ENCODE peak calls at places on chromosomes 13 and 19, in seven cellular contexts. One of them, this sample, is unnamed.

GRCh38 chr19:39405930-39406655 is 554 bp upstream of the ZFP36 start:
- DNase-seq in HepG2: no peak
- DNase-seq in HCT116: no peak
- DNase-seq in SK-N-SH: no peak
- DNase-seq in H1: no peak
- DNase-seq in K562: no peak
- DNase-seq in GM12878: no peak
- DNase-seq in this sample: no peak

GRCh38 chr19:48696353-48697010 is 711 bp downstream of the FUT2 start:
- DNase-seq in HepG2: no peak
- DNase-seq in HCT116: no peak
- DNase-seq in SK-N-SH: no peak
- DNase-seq in H1: no peak
- DNase-seq in K562: no peak
- DNase-seq in GM12878: no peak
- DNase-seq in this sample: no peak

GRCh38 chr19:19997656-19998268 is 41.5 kb downstream of the ZNF682 start:
- DNase-seq in HepG2: no peak
- DNase-seq in HCT116: no peak
- DNase-seq in SK-N-SH: peak
- DNase-seq in H1: peak
- DNase-seq in K562: no peak
- DNase-seq in GM12878: no peak
- DNase-seq in this sample: no peak

GRCh38 chr19:6034512-6034911 is 56.6 kb upstream of the RANBP3 start:
- DNase-seq in HepG2: no peak
- DNase-seq in HCT116: no peak
- DNase-seq in SK-N-SH: no peak
- DNase-seq in H1: no peak
- DNase-seq in K562: no peak
- DNase-seq in GM12878: no peak
- DNase-seq in this sample: no peak

GRCh38 chr19:45667620-45668341 is at the start of gene GIPR:
- DNase-seq in HepG2: peak
- DNase-seq in HCT116: peak
- DNase-seq in SK-N-SH: peak
- DNase-seq in H1: no peak
- DNase-seq in K562: peak
- DNase-seq in GM12878: no peak
- DNase-seq in this sample: peak

GRCh38 chr13:41241626-41242025 is 21.8 kb downstream of the MTRF1 start:
- DNase-seq in HepG2: no peak
- DNase-seq in HCT116: no peak
- DNase-seq in SK-N-SH: peak
- DNase-seq in H1: no peak
- DNase-seq in K562: no peak
- DNase-seq in GM12878: no peak
- DNase-seq in this sample: no peak

GRCh38 chr19:2261438-2262172 is 5.4 kb upstream of the JSRP1 start:
- DNase-seq in HepG2: no peak
- DNase-seq in HCT116: peak
- DNase-seq in SK-N-SH: peak
- DNase-seq in H1: no peak
- DNase-seq in K562: peak
- DNase-seq in GM12878: no peak
- DNase-seq in this sample: no peak

GRCh38 chr13:20069956-20070355 is 90.9 kb downstream of the GJA3 start:
- DNase-seq in HepG2: no peak
- DNase-seq in HCT116: no peak
- DNase-seq in SK-N-SH: no peak
- DNase-seq in H1: no peak
- DNase-seq in K562: no peak
- DNase-seq in GM12878: no peak
- DNase-seq in this sample: no peak

GRCh38 chr13:35771898-35772297 is 295.4 kb upstream of the MAB21L1 start:
- DNase-seq in HepG2: no peak
- DNase-seq in HCT116: no peak
- DNase-seq in SK-N-SH: no peak
- DNase-seq in H1: peak
- DNase-seq in K562: no peak
- DNase-seq in GM12878: no peak
- DNase-seq in this sample: no peak

GRCh38 chr19:42323852-42324654 is 1.4 kb upstream of the MEGF8 start:
- DNase-seq in HepG2: no peak
- DNase-seq in HCT116: no peak
- DNase-seq in SK-N-SH: peak
- DNase-seq in H1: no peak
- DNase-seq in K562: no peak
- DNase-seq in GM12878: no peak
- DNase-seq in this sample: no peak

GRCh38 chr19:6066661-6067646 is 43.3 kb downstream of the RFX2 start:
- DNase-seq in HepG2: peak
- DNase-seq in HCT116: no peak
- DNase-seq in SK-N-SH: peak
- DNase-seq in H1: no peak
- DNase-seq in K562: peak
- DNase-seq in GM12878: no peak
- DNase-seq in this sample: peak

GRCh38 chr13:25733061-25733491 is 318.7 kb downstream of the SHISA2 start:
- DNase-seq in HepG2: no peak
- DNase-seq in HCT116: no peak
- DNase-seq in SK-N-SH: no peak
- DNase-seq in H1: no peak
- DNase-seq in K562: no peak
- DNase-seq in GM12878: no peak
- DNase-seq in this sample: no peak

DNA sequence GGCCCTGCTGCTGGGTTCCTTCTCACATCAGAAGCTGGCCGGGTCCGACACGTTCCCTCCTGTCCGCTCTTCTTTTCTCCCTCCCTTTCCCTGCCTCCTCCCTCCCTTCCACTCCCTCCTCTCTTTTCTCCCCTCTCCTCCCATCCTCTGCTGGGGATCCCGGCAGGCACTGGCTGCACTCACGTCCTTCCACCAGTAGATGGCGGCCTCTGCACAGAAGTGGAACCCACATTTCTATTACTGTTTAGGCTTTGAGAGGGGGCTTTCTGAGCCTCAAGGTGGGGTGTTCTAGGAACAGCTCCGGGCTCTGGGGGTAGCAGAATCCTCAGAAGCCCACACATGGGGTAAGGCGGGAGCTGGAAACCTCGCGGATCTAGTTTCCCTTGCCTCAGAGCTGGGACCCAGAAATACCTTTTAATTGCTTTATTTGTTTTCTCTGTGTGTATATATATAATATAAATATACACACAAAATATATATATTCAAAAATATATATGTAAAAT is 294.2 kb downstream of the ZNF536 start:
- DNase-seq in HepG2: peak
- DNase-seq in HCT116: no peak
- DNase-seq in SK-N-SH: peak
- DNase-seq in H1: no peak
- DNase-seq in K562: peak
- DNase-seq in GM12878: no peak
- DNase-seq in this sample: no peak
- TF ChIP-seq JUND in HepG2: no peak
- TF ChIP-seq JUND in HCT116: no peak
- TF ChIP-seq JUND in SK-N-SH: no peak
- TF ChIP-seq JUND in H1: no peak
- TF ChIP-seq JUND in K562: no peak
- TF ChIP-seq JUND in GM12878: no peak
- TF ChIP-seq JUND in this sample: no peak

GRCh38 chr19:43619262-43620060 is at the start of gene ZNF428:
- DNase-seq in HepG2: peak
- DNase-seq in HCT116: peak
- DNase-seq in SK-N-SH: peak
- DNase-seq in H1: peak
- DNase-seq in K562: peak
- DNase-seq in GM12878: peak
- DNase-seq in this sample: peak

GRCh38 chr19:43620061-43621001 is 902 bp upstream of the ZNF428 start:
- DNase-seq in HepG2: no peak
- DNase-seq in HCT116: no peak
- DNase-seq in SK-N-SH: no peak
- DNase-seq in H1: no peak
- DNase-seq in K562: peak
- DNase-seq in GM12878: no peak
- DNase-seq in this sample: no peak

GRCh38 chr19:43616306-43616705 is 3.1 kb downstream of the ZNF428 start:
- DNase-seq in HepG2: no peak
- DNase-seq in HCT116: no peak
- DNase-seq in SK-N-SH: no peak
- DNase-seq in H1: no peak
- DNase-seq in K562: peak
- DNase-seq in GM12878: no peak
- DNase-seq in this sample: no peak

GRCh38 chr19:43616954-43617353 is 2.5 kb downstream of the ZNF428 start:
- DNase-seq in HepG2: no peak
- DNase-seq in HCT116: no peak
- DNase-seq in SK-N-SH: no peak
- DNase-seq in H1: no peak
- DNase-seq in K562: no peak
- DNase-seq in GM12878: no peak
- DNase-seq in this sample: no peak

DNA sequence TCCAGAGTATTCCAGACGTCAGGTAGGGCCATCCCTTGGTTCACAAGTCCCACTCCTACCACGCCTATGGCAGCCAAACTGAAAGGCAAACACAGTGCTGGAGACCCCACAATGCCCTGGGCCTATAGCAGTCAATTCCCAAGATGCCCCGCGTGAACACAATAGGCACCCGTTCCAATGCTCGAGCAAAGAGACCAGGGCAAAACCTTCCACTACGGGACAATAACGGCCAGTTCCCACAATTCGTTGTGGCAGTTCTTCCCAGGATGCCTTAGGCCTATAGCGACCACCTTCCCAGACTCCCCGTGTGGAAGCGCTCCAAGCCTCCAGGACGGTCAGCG is 538 bp downstream of the ZNF428 start:
- DNase-seq in HepG2: peak
- DNase-seq in HCT116: no peak
- DNase-seq in SK-N-SH: peak
- DNase-seq in H1: no peak
- DNase-seq in K562: peak
- DNase-seq in GM12878: peak
- DNase-seq in this sample: no peak
- TF ChIP-seq JUND in HepG2: no peak
- TF ChIP-seq JUND in HCT116: no peak
- TF ChIP-seq JUND in SK-N-SH: no peak
- TF ChIP-seq JUND in H1: no peak
- TF ChIP-seq JUND in K562: peak
- TF ChIP-seq JUND in GM12878: no peak
- TF ChIP-seq JUND in this sample: no peak

GRCh38 chr19:35267818-35268545 is 780 bp upstream of the USF2 start:
- DNase-seq in HepG2: no peak
- DNase-seq in HCT116: peak
- DNase-seq in SK-N-SH: peak
- DNase-seq in H1: no peak
- DNase-seq in K562: peak
- DNase-seq in GM12878: no peak
- DNase-seq in this sample: peak
- TF ChIP-seq JUND in HepG2: no peak
- TF ChIP-seq JUND in HCT116: no peak
- TF ChIP-seq JUND in SK-N-SH: no peak
- TF ChIP-seq JUND in H1: no peak
- TF ChIP-seq JUND in K562: no peak
- TF ChIP-seq JUND in GM12878: no peak
- TF ChIP-seq JUND in this sample: no peak

GRCh38 chr19:4172861-4173473 is 9.4 kb downstream of the SIRT6 start:
- DNase-seq in HepG2: no peak
- DNase-seq in HCT116: no peak
- DNase-seq in SK-N-SH: peak
- DNase-seq in H1: no peak
- DNase-seq in K562: peak
- DNase-seq in GM12878: no peak
- DNase-seq in this sample: peak
- TF ChIP-seq JUND in HepG2: no peak
- TF ChIP-seq JUND in HCT116: no peak
- TF ChIP-seq JUND in SK-N-SH: no peak
- TF ChIP-seq JUND in H1: no peak
- TF ChIP-seq JUND in K562: no peak
- TF ChIP-seq JUND in GM12878: no peak
- TF ChIP-seq JUND in this sample: no peak

GRCh38 chr13:66508153-66508909 is 721.8 kb downstream of the PCDH9 start:
- DNase-seq in HepG2: no peak
- DNase-seq in HCT116: no peak
- DNase-seq in SK-N-SH: no peak
- DNase-seq in H1: no peak
- DNase-seq in K562: no peak
- DNase-seq in GM12878: no peak
- DNase-seq in this sample: no peak

GRCh38 chr13:66503890-66504289 is 726.2 kb downstream of the PCDH9 start:
- DNase-seq in HepG2: no peak
- DNase-seq in HCT116: no peak
- DNase-seq in SK-N-SH: no peak
- DNase-seq in H1: no peak
- DNase-seq in K562: no peak
- DNase-seq in GM12878: no peak
- DNase-seq in this sample: peak

GRCh38 chr13:66506031-66506777 is 723.9 kb downstream of the PCDH9 start:
- DNase-seq in HepG2: no peak
- DNase-seq in HCT116: no peak
- DNase-seq in SK-N-SH: no peak
- DNase-seq in H1: no peak
- DNase-seq in K562: no peak
- DNase-seq in GM12878: no peak
- DNase-seq in this sample: no peak

GRCh38 chr13:66509176-66509575 is 721.0 kb downstream of the PCDH9 start:
- DNase-seq in HepG2: no peak
- DNase-seq in HCT116: no peak
- DNase-seq in SK-N-SH: no peak
- DNase-seq in H1: no peak
- DNase-seq in K562: no peak
- DNase-seq in GM12878: no peak
- DNase-seq in this sample: no peak

GRCh38 chr13:66506979-66507378 is 723.2 kb downstream of the PCDH9 start:
- DNase-seq in HepG2: no peak
- DNase-seq in HCT116: no peak
- DNase-seq in SK-N-SH: no peak
- DNase-seq in H1: no peak
- DNase-seq in K562: no peak
- DNase-seq in GM12878: no peak
- DNase-seq in this sample: no peak
- TF ChIP-seq JUND in HepG2: no peak
- TF ChIP-seq JUND in HCT116: no peak
- TF ChIP-seq JUND in SK-N-SH: no peak
- TF ChIP-seq JUND in H1: no peak
- TF ChIP-seq JUND in K562: no peak
- TF ChIP-seq JUND in GM12878: no peak
- TF ChIP-seq JUND in this sample: no peak

GRCh38 chr13:99311748-99312492 is 4.7 kb upstream of the GPR183 start:
- DNase-seq in HepG2: no peak
- DNase-seq in HCT116: no peak
- DNase-seq in SK-N-SH: peak
- DNase-seq in H1: no peak
- DNase-seq in K562: no peak
- DNase-seq in GM12878: no peak
- DNase-seq in this sample: no peak
- TF ChIP-seq JUND in HepG2: no peak
- TF ChIP-seq JUND in HCT116: no peak
- TF ChIP-seq JUND in SK-N-SH: no peak
- TF ChIP-seq JUND in H1: no peak
- TF ChIP-seq JUND in K562: no peak
- TF ChIP-seq JUND in GM12878: no peak
- TF ChIP-seq JUND in this sample: no peak